ENCODE peak calls at places on chromosomes 5 and 9, in seven cellular contexts. T is ovary, U is H1, J is fibroblast of the aortic adventitia, V is spleen, R is choroid plexus epithelial cell, O is BJ. F is an unnamed sample.

GRCh38 chr5:145668714-145669113 is 166.4 kb downstream of the PRELID2 start:
- DNase-seq in O (no peak), U (no peak), V (no peak), J (no peak), T (no peak), R (no peak), F (no peak)

GRCh38 chr5:152499816-152500575 is 94.9 kb upstream of the NMUR2 start:
- DNase-seq in R (no peak), T (no peak), U (no peak), J (no peak), V (no peak), O (no peak), F (no peak)

GRCh38 chr5:151684690-151685361 is 1.9 kb downstream of the SPARC start:
- DNase-seq in R (peak; percentile 98), T (peak; percentile 80), J (peak; percentile 98), O (peak; percentile 94), V (no peak), U (peak; percentile 82), F (peak; percentile 70)

GRCh38 chr9:96245399-96245798 is 56.6 kb downstream of the HSD17B3 start:
- DNase-seq in R (no peak), U (no peak), J (no peak), V (no peak), T (no peak), O (no peak), F (no peak)

GRCh38 chr5:132385321-132386105 is 16.0 kb downstream of the SLC22A5 start:
- DNase-seq in V (peak; percentile 88), R (peak; percentile 71), J (peak; percentile 78), U (no peak), O (no peak), T (peak; percentile 56), F (peak; percentile 44)

GRCh38 chr9:86035827-86036440 is 63.4 kb downstream of the GOLM1 start:
- DNase-seq in T (no peak), R (no peak), V (no peak), J (no peak), U (no peak), O (no peak), F (no peak)

GRCh38 chr9:110432253-110432652 is 94.6 kb upstream of the TXNDC8 start:
- DNase-seq in J (peak; percentile 88), O (no peak), U (no peak), V (no peak), T (no peak), R (peak; percentile 28), F (no peak)

GRCh38 chr5:90939208-90939607 is 380.6 kb downstream of the ADGRV1 start:
- DNase-seq in V (no peak), T (no peak), J (no peak), R (peak; percentile 73), O (no peak), U (no peak), F (peak; percentile 38)

GRCh38 chr5:92237896-92238295 is 854.8 kb upstream of the ARRDC3 start:
- DNase-seq in O (no peak), U (no peak), R (no peak), J (no peak), V (no peak), T (no peak), F (peak; percentile 78)

GRCh38 chr9:138024131-138024530 is 146.5 kb downstream of the CACNA1B start:
- DNase-seq in R (no peak), U (no peak), J (no peak), O (no peak), T (no peak), V (peak; percentile 43), F (no peak)

GRCh38 chr9:123669355-123669754 is 260.6 kb downstream of the DENND1A start:
- DNase-seq in U (no peak), T (no peak), J (no peak), V (no peak), R (no peak), O (no peak), F (no peak)

GRCh38 chr5:34895641-34896419 is 19.5 kb downstream of the RAD1 start:
- DNase-seq in V (no peak), J (peak; percentile 31), U (no peak), T (no peak), R (peak; percentile 57), O (no peak), F (no peak)

GRCh38 chr5:10036136-10036535 is 213.6 kb downstream of the ATPSCKMT start:
- DNase-seq in R (peak; percentile 64), O (no peak), U (no peak), V (no peak), J (peak; percentile 37), T (no peak), F (peak; percentile 77)

GRCh38 chr9:117414906-117415583 is at the start of gene ASTN2:
- DNase-seq in V (no peak), R (no peak), T (no peak), U (no peak), J (no peak), O (no peak), F (no peak)

GRCh38 chr5:66326276-66326675 is 182.2 kb downstream of the SREK1 start:
- DNase-seq in O (no peak), V (no peak), U (no peak), R (no peak), T (no peak), J (peak; percentile 8), F (no peak)

GRCh38 chr5:123099514-123100151 is 10.6 kb downstream of the PRDM6 start:
- DNase-seq in R (no peak), J (peak; percentile 43), V (no peak), U (no peak), O (no peak), T (no peak), F (no peak)

GRCh38 chr9:130266236-130267098 is 907 bp downstream of the HMCN2 start:
- DNase-seq in T (no peak), J (no peak), V (peak; percentile 28), U (no peak), R (no peak), O (no peak), F (no peak)

GRCh38 chr9:104997536-104997935 is 69.6 kb upstream of the ABCA1 start:
- DNase-seq in U (no peak), T (no peak), R (no peak), V (no peak), J (no peak), O (no peak), F (no peak)

GRCh38 chr5:115551415-115551814 is 6.8 kb upstream of the FEM1C start:
- DNase-seq in R (peak; percentile 34), V (no peak), J (peak; percentile 83), O (no peak), U (no peak), T (no peak), F (peak; percentile 73)

GRCh38 chr9:137316012-137316981 is 14.2 kb upstream of the NRARP start:
- DNase-seq in J (no peak), R (no peak), T (peak; percentile 53), U (no peak), O (no peak), V (peak; percentile 79), F (no peak)

GRCh38 chr9:93533863-93534262 is 42.5 kb upstream of the PHF2 start:
- DNase-seq in U (no peak), J (no peak), V (no peak), O (no peak), T (no peak), R (no peak), F (no peak)

GRCh38 chr9:131887680-131888079 is 147.8 kb upstream of the RAPGEF1 start:
- DNase-seq in T (no peak), R (no peak), U (no peak), V (no peak), J (no peak), O (no peak), F (no peak)

DNA sequence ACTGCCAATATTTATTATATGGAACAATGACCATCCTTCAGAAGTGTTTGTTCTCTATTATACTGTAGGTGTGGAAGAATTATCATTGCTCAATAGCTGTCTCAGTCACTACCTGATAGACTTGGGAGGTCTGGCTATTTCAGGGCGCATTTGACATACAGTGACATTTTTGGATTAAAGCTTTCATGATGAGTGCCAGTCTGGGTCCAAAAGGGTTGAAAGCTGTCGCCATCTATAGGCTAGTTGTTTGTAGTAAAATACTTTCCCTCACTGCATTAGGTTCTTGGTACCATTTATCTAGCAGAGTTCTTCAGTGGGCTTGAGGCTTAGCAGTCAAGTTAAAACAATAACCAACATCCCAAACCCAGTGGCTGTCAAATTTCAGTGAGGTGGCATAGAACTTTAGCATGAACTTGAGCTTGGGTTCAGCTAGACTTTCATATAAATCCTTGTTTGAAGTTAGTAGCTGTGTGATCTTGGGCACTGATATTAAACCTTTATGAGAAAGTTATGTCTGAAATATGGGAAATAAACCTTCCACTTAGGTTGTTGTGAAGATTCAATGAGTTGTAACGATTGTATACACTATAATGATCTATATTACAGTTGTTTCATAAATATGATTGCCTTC is 110.5 kb upstream of the CDKN2B start:
- DNase-seq in T (no peak), O (no peak), R (peak; percentile 75), U (no peak), J (peak; percentile 68), V (no peak), F (peak; percentile 72)
- TF ChIP-seq CTCF in T (no peak), O (peak; percentile 69), R (peak; percentile 73), U (no peak), J (peak; percentile 65), V (no peak), F (peak; percentile 66)

GRCh38 chr9:16726023-16726422 is 144.4 kb downstream of the BNC2 start:
- DNase-seq in R (peak; percentile 77), U (no peak), V (no peak), O (no peak), T (no peak), J (peak; percentile 74), F (no peak)
- H3K4me3 ChIP-seq in R (peak overlapping the region; percentile 76), U (peak overlapping the region; percentile 80), V (no peak overlapping the region), O (peak overlapping the region; percentile 15), T (peak overlapping the region; percentile 53), J (peak overlapping the region; percentile 82), F (no peak overlapping the region)

GRCh38 chr9:133999866-134000265 is 7.7 kb upstream of the VAV2 start:
- DNase-seq in J (no peak), U (no peak), V (no peak), T (no peak), O (no peak), R (peak; percentile 22), F (no peak)
- TF ChIP-seq CTCF in J (no peak), U (no peak), V (no peak), T (no peak), O (no peak), R (no peak), F (no peak)

GRCh38 chr5:139646912-139647391 is 1.2 kb upstream of the CXXC5 start:
- DNase-seq in V (peak; percentile 84), J (no peak), T (no peak), U (no peak), O (no peak), R (no peak), F (no peak)
- H3K4me3 ChIP-seq in V (peak overlapping the region; percentile 92), J (no peak overlapping the region), T (no peak overlapping the region), U (peak overlapping the region; percentile 90), O (no peak overlapping the region), R (peak overlapping the region; percentile 82), F (no peak overlapping the region)

GRCh38 chr9:92177591-92177990 is 62.4 kb upstream of the SPTLC1 start:
- DNase-seq in J (no peak), R (no peak), T (no peak), U (no peak), V (no peak), O (no peak), F (no peak)
- TF ChIP-seq CTCF in J (no peak), R (no peak), T (no peak), U (no peak), V (no peak), O (no peak), F (no peak)

GRCh38 chr9:90803860-90804593 is 2.4 kb downstream of the SYK start:
- DNase-seq in O (no peak), T (no peak), V (no peak), R (no peak), U (no peak), J (no peak), F (no peak)
- H3K4me3 ChIP-seq in O (no peak overlapping the region), T (no peak overlapping the region), V (peak overlapping the region; percentile 38), R (no peak overlapping the region), U (no peak overlapping the region), J (no peak overlapping the region), F (no peak overlapping the region)

GRCh38 chr5:119300311-119300670 is 55.5 kb upstream of the TNFAIP8 start:
- DNase-seq in O (no peak), V (no peak), T (no peak), J (no peak), U (no peak), R (no peak), F (no peak)
- TF ChIP-seq CTCF in O (no peak), V (no peak), T (no peak), J (no peak), U (no peak), R (no peak), F (no peak)

F was measured in bronchial epithelial cell.